ENCODE peak calls at places on chromosome 22, in nine cellular contexts. One of them, this sample, is unnamed.

GRCh38 chr22:37777122-37777687 is 30.5 kb upstream of the GCAT start:
- DNase-seq in A673: no peak
- DNase-seq in ovary: peak; percentile 56
- DNase-seq in IMR-90: peak; percentile 94
- DNase-seq in heart right ventricle: peak; percentile 31
- DNase-seq in RWPE2: peak; percentile 91
- DNase-seq in cardiac muscle cell: no peak
- DNase-seq in A549: no peak
- DNase-seq in psoas muscle: peak; percentile 71
- DNase-seq in this sample: peak; percentile 55

GRCh38 chr22:23899042-23899745 is 5.0 kb downstream of the MIF start:
- DNase-seq in A673: no peak
- DNase-seq in cardiac muscle cell: no peak
- DNase-seq in ovary: no peak
- DNase-seq in RWPE2: no peak
- DNase-seq in heart right ventricle: no peak
- DNase-seq in A549: no peak
- DNase-seq in psoas muscle: no peak
- DNase-seq in IMR-90: no peak
- DNase-seq in this sample: no peak

GRCh38 chr22:31346255-31346732 is at the start of gene PATZ1:
- DNase-seq in IMR-90: peak; percentile 72
- DNase-seq in A549: peak; percentile 56
- DNase-seq in psoas muscle: peak; percentile 86
- DNase-seq in RWPE2: peak; percentile 84
- DNase-seq in heart right ventricle: peak; percentile 87
- DNase-seq in A673: peak; percentile 93
- DNase-seq in cardiac muscle cell: peak; percentile 83
- DNase-seq in ovary: peak; percentile 83
- DNase-seq in this sample: peak; percentile 37

GRCh38 chr22:17087176-17088131 is 2.7 kb downstream of the IL17RA start:
- DNase-seq in RWPE2: peak; percentile 10
- DNase-seq in A673: no peak
- DNase-seq in psoas muscle: no peak
- DNase-seq in IMR-90: peak; percentile 91
- DNase-seq in cardiac muscle cell: no peak
- DNase-seq in ovary: no peak
- DNase-seq in heart right ventricle: no peak
- DNase-seq in A549: no peak
- DNase-seq in this sample: peak; percentile 65

GRCh38 chr22:41904450-41905410 is 10.1 kb downstream of the SHISA8 start:
- DNase-seq in A673: no peak
- DNase-seq in IMR-90: no peak
- DNase-seq in psoas muscle: peak; percentile 47
- DNase-seq in A549: no peak
- DNase-seq in cardiac muscle cell: no peak
- DNase-seq in heart right ventricle: no peak
- DNase-seq in RWPE2: no peak
- DNase-seq in ovary: no peak
- DNase-seq in this sample: no peak

GRCh38 chr22:37525746-37526350 is 6.6 kb upstream of the CARD10 start:
- DNase-seq in ovary: no peak
- DNase-seq in IMR-90: no peak
- DNase-seq in heart right ventricle: no peak
- DNase-seq in psoas muscle: no peak
- DNase-seq in cardiac muscle cell: no peak
- DNase-seq in A673: no peak
- DNase-seq in RWPE2: no peak
- DNase-seq in A549: no peak
- DNase-seq in this sample: no peak

GRCh38 chr22:18091478-18091877 is 13.7 kb downstream of the PEX26 start:
- DNase-seq in ovary: no peak
- DNase-seq in A549: no peak
- DNase-seq in cardiac muscle cell: no peak
- DNase-seq in heart right ventricle: no peak
- DNase-seq in IMR-90: no peak
- DNase-seq in psoas muscle: no peak
- DNase-seq in RWPE2: no peak
- DNase-seq in A673: no peak
- DNase-seq in this sample: no peak

GRCh38 chr22:17217179-17217578 is 2.1 kb downstream of the ADA2 start:
- DNase-seq in psoas muscle: no peak
- DNase-seq in IMR-90: no peak
- DNase-seq in cardiac muscle cell: no peak
- DNase-seq in A673: peak; percentile 50
- DNase-seq in RWPE2: no peak
- DNase-seq in heart right ventricle: no peak
- DNase-seq in A549: no peak
- DNase-seq in ovary: no peak
- DNase-seq in this sample: no peak

GRCh38 chr22:49727191-49727880 is 100.3 kb downstream of the BRD1 start:
- DNase-seq in A549: no peak
- DNase-seq in RWPE2: peak; percentile 39
- DNase-seq in A673: no peak
- DNase-seq in psoas muscle: no peak
- DNase-seq in IMR-90: no peak
- DNase-seq in cardiac muscle cell: no peak
- DNase-seq in heart right ventricle: no peak
- DNase-seq in ovary: no peak
- DNase-seq in this sample: no peak

GRCh38 chr22:23777776-23778575 is 5.3 kb downstream of the MMP11 start:
- DNase-seq in A549: no peak
- DNase-seq in ovary: no peak
- DNase-seq in RWPE2: no peak
- DNase-seq in A673: peak; percentile 48
- DNase-seq in IMR-90: peak; percentile 18
- DNase-seq in psoas muscle: no peak
- DNase-seq in heart right ventricle: peak; percentile 71
- DNase-seq in cardiac muscle cell: no peak
- DNase-seq in this sample: no peak

GRCh38 chr22:22878801-22879674 is 8.6 kb upstream of the IGLL5 start:
- DNase-seq in heart right ventricle: no peak
- DNase-seq in A549: no peak
- DNase-seq in IMR-90: no peak
- DNase-seq in A673: no peak
- DNase-seq in ovary: no peak
- DNase-seq in cardiac muscle cell: no peak
- DNase-seq in psoas muscle: no peak
- DNase-seq in RWPE2: no peak
- DNase-seq in this sample: no peak

GRCh38 chr22:39956932-39957664 is 3.1 kb upstream of the TMA7B start:
- DNase-seq in A673: no peak
- DNase-seq in ovary: no peak
- DNase-seq in heart right ventricle: no peak
- DNase-seq in IMR-90: no peak
- DNase-seq in RWPE2: no peak
- DNase-seq in cardiac muscle cell: no peak
- DNase-seq in psoas muscle: no peak
- DNase-seq in A549: no peak
- DNase-seq in this sample: no peak

GRCh38 chr22:22386602-22387385 is 121.7 kb downstream of the ZNF280B start:
- DNase-seq in RWPE2: no peak
- DNase-seq in IMR-90: no peak
- DNase-seq in heart right ventricle: no peak
- DNase-seq in A549: no peak
- DNase-seq in A673: no peak
- DNase-seq in ovary: no peak
- DNase-seq in cardiac muscle cell: no peak
- DNase-seq in psoas muscle: no peak
- DNase-seq in this sample: no peak

GRCh38 chr22:32527756-32528155 is 53.1 kb downstream of the FBXO7 start:
- DNase-seq in ovary: no peak
- DNase-seq in A549: no peak
- DNase-seq in cardiac muscle cell: no peak
- DNase-seq in IMR-90: no peak
- DNase-seq in heart right ventricle: no peak
- DNase-seq in RWPE2: no peak
- DNase-seq in psoas muscle: no peak
- DNase-seq in A673: no peak
- DNase-seq in this sample: no peak

GRCh38 chr22:43090130-43090789 is 1.1 kb upstream of the TTLL1 start:
- DNase-seq in A673: peak; percentile 93
- DNase-seq in IMR-90: peak; percentile 80
- DNase-seq in RWPE2: no peak
- DNase-seq in A549: peak; percentile 82
- DNase-seq in ovary: peak; percentile 51
- DNase-seq in heart right ventricle: peak; percentile 62
- DNase-seq in psoas muscle: no peak
- DNase-seq in cardiac muscle cell: no peak
- DNase-seq in this sample: no peak

GRCh38 chr22:30648825-30649224 is 13.2 kb downstream of the SLC35E4 start:
- DNase-seq in A673: no peak
- DNase-seq in psoas muscle: no peak
- DNase-seq in cardiac muscle cell: no peak
- DNase-seq in IMR-90: no peak
- DNase-seq in heart right ventricle: no peak
- DNase-seq in ovary: no peak
- DNase-seq in A549: no peak
- DNase-seq in RWPE2: no peak
- DNase-seq in this sample: no peak

GRCh38 chr22:28034760-28035401 is 115.8 kb upstream of the PITPNB start:
- DNase-seq in A549: no peak
- DNase-seq in ovary: peak; percentile 86
- DNase-seq in psoas muscle: peak; percentile 95
- DNase-seq in RWPE2: no peak
- DNase-seq in heart right ventricle: peak; percentile 92
- DNase-seq in cardiac muscle cell: peak; percentile 52
- DNase-seq in A673: peak; percentile 97
- DNase-seq in IMR-90: peak; percentile 59
- DNase-seq in this sample: no peak

GRCh38 chr22:35664955-35665577 is 16.8 kb downstream of the APOL6 start:
- DNase-seq in IMR-90: no peak
- DNase-seq in ovary: no peak
- DNase-seq in A673: no peak
- DNase-seq in heart right ventricle: no peak
- DNase-seq in RWPE2: no peak
- DNase-seq in A549: no peak
- DNase-seq in cardiac muscle cell: no peak
- DNase-seq in psoas muscle: no peak
- DNase-seq in this sample: no peak
- H3K9me3 ChIP-seq in IMR-90: peaks cover 14% of the 10 kb centered on the region
- H3K9me3 ChIP-seq in ovary: no peaks in the 10 kb centered on the region
- H3K9me3 ChIP-seq in A673: peaks cover 31% of the 10 kb centered on the region
- H3K9me3 ChIP-seq in heart right ventricle: peaks cover 3% of the 10 kb centered on the region
- H3K9me3 ChIP-seq in RWPE2: peaks cover 18% of the 10 kb centered on the region
- H3K9me3 ChIP-seq in A549: peaks cover 5% of the 10 kb centered on the region
- H3K9me3 ChIP-seq in cardiac muscle cell: peaks cover 3% of the 10 kb centered on the region
- H3K9me3 ChIP-seq in psoas muscle: no peaks in the 10 kb centered on the region
- H3K9me3 ChIP-seq in this sample: peaks cover 7% of the 10 kb centered on the region

GRCh38 chr22:19401483-19401882 is 30.1 kb downstream of the HIRA start:
- DNase-seq in ovary: no peak
- DNase-seq in A673: no peak
- DNase-seq in RWPE2: no peak
- DNase-seq in cardiac muscle cell: no peak
- DNase-seq in heart right ventricle: no peak
- DNase-seq in A549: no peak
- DNase-seq in IMR-90: no peak
- DNase-seq in psoas muscle: no peak
- DNase-seq in this sample: no peak
- TF ChIP-seq CTCF in ovary: no peak
- TF ChIP-seq CTCF in A673: no peak
- TF ChIP-seq CTCF in RWPE2: no peak
- TF ChIP-seq CTCF in cardiac muscle cell: no peak
- TF ChIP-seq CTCF in heart right ventricle: no peak
- TF ChIP-seq CTCF in A549: no peak
- TF ChIP-seq CTCF in IMR-90: no peak
- TF ChIP-seq CTCF in psoas muscle: no peak
- TF ChIP-seq CTCF in this sample: no peak

GRCh38 chr22:47267531-47268282 is 505.3 kb downstream of the TBC1D22A start:
- DNase-seq in psoas muscle: no peak
- DNase-seq in A673: no peak
- DNase-seq in RWPE2: no peak
- DNase-seq in A549: no peak
- DNase-seq in IMR-90: no peak
- DNase-seq in ovary: no peak
- DNase-seq in heart right ventricle: no peak
- DNase-seq in cardiac muscle cell: no peak
- DNase-seq in this sample: no peak

GRCh38 chr22:47270463-47271135 is 508.1 kb downstream of the TBC1D22A start:
- DNase-seq in cardiac muscle cell: no peak
- DNase-seq in A673: peak; percentile 24
- DNase-seq in IMR-90: no peak
- DNase-seq in A549: no peak
- DNase-seq in RWPE2: no peak
- DNase-seq in ovary: no peak
- DNase-seq in psoas muscle: no peak
- DNase-seq in heart right ventricle: no peak
- DNase-seq in this sample: no peak

GRCh38 chr22:47260551-47260950 is 498.1 kb downstream of the TBC1D22A start:
- DNase-seq in A549: no peak
- DNase-seq in A673: no peak
- DNase-seq in cardiac muscle cell: no peak
- DNase-seq in heart right ventricle: no peak
- DNase-seq in RWPE2: no peak
- DNase-seq in IMR-90: no peak
- DNase-seq in ovary: no peak
- DNase-seq in psoas muscle: no peak
- DNase-seq in this sample: no peak

GRCh38 chr22:47269689-47270088 is 507.2 kb downstream of the TBC1D22A start:
- DNase-seq in ovary: no peak
- DNase-seq in cardiac muscle cell: no peak
- DNase-seq in RWPE2: no peak
- DNase-seq in psoas muscle: no peak
- DNase-seq in heart right ventricle: no peak
- DNase-seq in A549: no peak
- DNase-seq in IMR-90: no peak
- DNase-seq in A673: no peak
- DNase-seq in this sample: no peak

GRCh38 chr22:47266329-47266728 is 503.9 kb downstream of the TBC1D22A start:
- DNase-seq in A549: no peak
- DNase-seq in cardiac muscle cell: no peak
- DNase-seq in IMR-90: no peak
- DNase-seq in RWPE2: no peak
- DNase-seq in ovary: no peak
- DNase-seq in heart right ventricle: no peak
- DNase-seq in psoas muscle: no peak
- DNase-seq in A673: no peak
- DNase-seq in this sample: no peak
- H3K9me3 ChIP-seq in A549: no peaks in the 10 kb centered on the region
- H3K9me3 ChIP-seq in cardiac muscle cell: peaks cover 3% of the 10 kb centered on the region
- H3K9me3 ChIP-seq in IMR-90: peaks cover 9% of the 10 kb centered on the region
- H3K9me3 ChIP-seq in RWPE2: no peaks in the 10 kb centered on the region
- H3K9me3 ChIP-seq in ovary: no peaks in the 10 kb centered on the region
- H3K9me3 ChIP-seq in heart right ventricle: no peaks in the 10 kb centered on the region
- H3K9me3 ChIP-seq in psoas muscle: no peaks in the 10 kb centered on the region
- H3K9me3 ChIP-seq in A673: no peaks in the 10 kb centered on the region
- H3K9me3 ChIP-seq in this sample: peaks cover 7% of the 10 kb centered on the region

DNA sequence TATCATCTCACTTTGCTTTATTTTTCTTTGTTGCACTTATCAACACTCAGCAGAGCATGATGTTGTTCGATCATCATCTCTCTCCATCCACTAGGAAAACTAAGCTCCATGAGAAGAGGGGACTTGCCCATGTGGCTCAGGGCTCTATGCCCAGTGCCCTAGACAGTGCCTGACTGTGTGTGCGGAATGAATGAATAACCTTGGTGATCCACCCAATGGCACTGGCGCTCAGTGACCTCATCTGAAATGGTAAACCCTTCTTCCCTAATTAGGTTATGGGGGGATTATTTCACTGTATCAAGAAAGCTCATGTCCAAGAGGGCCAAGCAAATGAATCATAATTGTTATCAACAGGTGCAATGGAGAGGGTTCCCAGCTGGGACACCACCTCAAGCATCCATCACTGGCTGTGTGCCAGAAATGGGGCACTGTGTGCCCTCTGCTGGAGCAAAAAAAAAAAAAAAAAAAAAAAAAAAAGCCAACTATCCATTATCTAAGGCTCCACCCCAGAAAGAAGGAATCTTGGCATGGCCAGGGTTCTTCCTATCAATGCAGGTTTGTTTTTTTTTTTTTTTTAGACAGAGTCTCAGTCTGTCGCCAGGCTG is 172.6 kb downstream of the LARGE1 start:
- DNase-seq in psoas muscle: no peak
- DNase-seq in RWPE2: no peak
- DNase-seq in ovary: no peak
- DNase-seq in A549: no peak
- DNase-seq in IMR-90: no peak
- DNase-seq in cardiac muscle cell: no peak
- DNase-seq in heart right ventricle: no peak
- DNase-seq in A673: no peak
- DNase-seq in this sample: no peak
- TF ChIP-seq CTCF in psoas muscle: no peak
- TF ChIP-seq CTCF in RWPE2: no peak
- TF ChIP-seq CTCF in ovary: no peak
- TF ChIP-seq CTCF in A549: no peak
- TF ChIP-seq CTCF in IMR-90: no peak
- TF ChIP-seq CTCF in cardiac muscle cell: no peak
- TF ChIP-seq CTCF in heart right ventricle: no peak
- TF ChIP-seq CTCF in A673: no peak
- TF ChIP-seq CTCF in this sample: no peak